ENCODE peak calls at places on chromosome 1, in eight cellular contexts. L is CD8-positive, alpha-beta T cell; W is OCI-LY7; Q is kidney epithelial cell; C is heart right ventricle; H is lower lobe of right lung; V is fibroblast of lung; B is fibroblast of pulmonary artery. E is an unnamed sample.

GRCh38 chr1:226217273-226217672 is 6.2 kb upstream of the MIXL1 start:
- DNase-seq in C (no peak), H (no peak), W (no peak), Q (no peak), L (no peak), V (peak), B (peak), E (peak)

GRCh38 chr1:47810964-47811650 is 186.1 kb downstream of the TRABD2B start:
- DNase-seq in B (no peak), C (no peak), W (no peak), Q (no peak), L (no peak), V (no peak), H (no peak), E (peak)

GRCh38 chr1:2210084-2210653 is 15.6 kb upstream of the FAAP20 start:
- DNase-seq in V (no peak), C (peak), Q (no peak), H (no peak), W (no peak), B (no peak), L (no peak), E (no peak)

GRCh38 chr1:192524223-192524622 is 51.4 kb upstream of the RGS1 start:
- DNase-seq in W (no peak), B (peak), C (no peak), L (no peak), Q (no peak), V (peak), H (no peak), E (no peak)

GRCh38 chr1:167789501-167789900 is 67.7 kb downstream of the MPZL1 start:
- DNase-seq in H (no peak), Q (no peak), B (no peak), L (no peak), V (no peak), W (no peak), C (no peak), E (peak)

GRCh38 chr1:235953801-235954200 is 87.1 kb upstream of the LYST start:
- DNase-seq in C (no peak), L (no peak), B (peak), Q (peak), W (no peak), H (no peak), V (peak), E (peak)

GRCh38 chr1:184513421-184513820 is 126.6 kb downstream of the C1orf21 start:
- DNase-seq in V (peak), Q (no peak), L (no peak), W (no peak), B (no peak), H (no peak), C (no peak), E (no peak)

GRCh38 chr1:24248859-24249258 is 61.8 kb upstream of the IFNLR1 start:
- DNase-seq in B (no peak), L (no peak), V (no peak), H (no peak), Q (no peak), C (no peak), W (peak), E (no peak)

GRCh38 chr1:183515002-183515689 is 42.8 kb downstream of the SMG7 start:
- DNase-seq in W (no peak), C (no peak), L (no peak), B (peak), H (no peak), Q (peak), V (peak), E (peak)

GRCh38 chr1:63463248-63463647 is 59.8 kb downstream of the ITGB3BP start:
- DNase-seq in B (peak), H (no peak), W (no peak), V (no peak), C (no peak), L (no peak), Q (no peak), E (peak)

GRCh38 chr1:54283214-54283996 is 83.4 kb downstream of the MRPL37 start:
- DNase-seq in L (no peak), C (no peak), V (no peak), Q (no peak), B (no peak), W (peak), H (no peak), E (no peak)

GRCh38 chr1:94973271-94973922 is 46.5 kb upstream of the CNN3 start:
- DNase-seq in H (no peak), B (no peak), Q (no peak), L (no peak), W (no peak), V (peak), C (no peak), E (no peak)
- H3K4me3 ChIP-seq in H (no peak), B (no peak), Q (no peak), L (no peak), W (no peak), V (no peak), C (no peak), E (no peak)

GRCh38 chr1:50620680-50621329 is 197.6 kb upstream of the DMRTA2 start:
- DNase-seq in H (peak), C (no peak), V (peak), W (peak), L (no peak), Q (peak), B (peak), E (peak)
- TF ChIP-seq CTCF in H (peak), C (peak), V (peak), W (peak), L (no peak), Q (peak), B (peak), E (peak)

DNA sequence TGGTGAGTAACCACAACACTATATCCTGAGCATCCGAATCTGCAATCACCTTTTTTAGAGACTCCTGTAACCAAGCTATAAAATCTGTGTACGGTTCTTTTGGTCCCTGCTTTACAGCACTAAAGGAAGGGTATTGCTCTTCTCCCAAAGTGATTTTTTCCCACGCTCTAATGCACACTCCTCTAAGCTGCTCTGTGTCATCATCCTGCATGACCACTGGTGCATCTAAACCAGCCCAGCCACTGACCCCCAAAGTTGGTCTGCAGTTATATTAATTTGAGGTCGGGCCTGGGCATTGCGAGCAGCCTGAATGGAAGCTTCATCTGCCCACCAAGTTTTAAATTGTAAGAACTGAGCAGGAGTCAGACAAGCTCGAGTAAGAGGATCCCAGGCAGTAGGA is 480.0 kb downstream of the PTPRU start:
- DNase-seq in C (no peak), L (no peak), H (no peak), Q (no peak), V (no peak), B (no peak), W (no peak), E (no peak)
- H3K4me3 ChIP-seq in C (no peak), L (no peak), H (no peak), Q (no peak), V (no peak), B (no peak), W (no peak), E (no peak)

GRCh38 chr1:33111965-33112364 is 31.0 kb downstream of the AZIN2 start:
- DNase-seq in L (no peak), H (no peak), W (peak), C (no peak), Q (no peak), V (peak), B (peak), E (peak)
- TF ChIP-seq CTCF in L (peak), H (no peak), W (peak), C (peak), Q (peak), V (peak), B (peak), E (peak)

DNA sequence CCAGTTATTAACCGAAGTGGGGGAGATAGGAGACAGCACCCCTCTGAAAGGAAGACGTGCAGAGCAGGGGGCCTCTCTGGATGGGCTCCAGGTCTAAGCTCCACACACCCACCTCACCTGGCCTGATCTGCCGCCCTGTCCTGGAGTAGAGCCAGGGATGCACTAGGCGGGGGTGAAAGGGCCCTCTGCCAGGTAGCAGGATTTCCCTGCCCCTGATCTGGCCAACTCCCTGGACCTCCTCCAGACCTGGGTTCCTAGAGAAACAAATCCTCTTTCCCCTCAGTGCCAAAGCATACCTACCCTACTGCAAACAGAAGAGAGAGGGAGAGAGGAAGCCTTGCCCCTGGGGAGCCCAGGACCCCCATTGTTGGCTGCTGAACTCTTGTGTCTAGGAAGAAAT is 2.0 kb downstream of the CRABP2 start:
- DNase-seq in H (no peak), V (no peak), C (no peak), L (no peak), Q (no peak), W (no peak), B (no peak), E (no peak)
- H3K4me3 ChIP-seq in H (no peak), V (peak), C (no peak), L (no peak), Q (no peak), W (no peak), B (no peak), E (peak)

E was measured in choroid plexus epithelial cell.